ENCODE peak calls at places on chromosome 9, in eight cellular contexts. F is fibroblast of pulmonary artery, K is lower lobe of right lung, Y is upper lobe of right lung, M is astrocyte, V is gastrocnemius medialis, U is CD14-positive monocyte, O is endothelial cell. P is an unnamed sample.

GRCh38 chr9:87667164-87667738 is 58.7 kb upstream of the CTSL start:
- DNase-seq in O (no peak), Y (no peak), V (no peak), K (no peak), M (no peak), F (peak), U (no peak), P (no peak)

GRCh38 chr9:88303785-88304495 is 84.3 kb upstream of the SPIN1 start:
- DNase-seq in K (no peak), V (no peak), U (no peak), F (no peak), Y (no peak), M (peak), O (no peak), P (no peak)

GRCh38 chr9:114315723-114316363 is 7.1 kb upstream of the ORM1 start:
- DNase-seq in U (no peak), Y (peak), K (peak), O (no peak), F (no peak), V (no peak), M (no peak), P (no peak)

GRCh38 chr9:18233776-18234445 is 240.0 kb upstream of the ADAMTSL1 start:
- DNase-seq in M (no peak), O (no peak), Y (no peak), K (no peak), F (no peak), U (no peak), V (no peak), P (no peak)

GRCh38 chr9:136899196-136899595 is 12.9 kb downstream of the TRAF2 start:
- DNase-seq in V (no peak), U (no peak), O (no peak), K (no peak), Y (no peak), F (no peak), M (no peak), P (no peak)

GRCh38 chr9:96219615-96220257 is 82.2 kb downstream of the HSD17B3 start:
- DNase-seq in K (peak), Y (peak), U (no peak), V (no peak), F (peak), O (peak), M (no peak), P (peak)

GRCh38 chr9:26723486-26723885 is 169.1 kb downstream of the CAAP1 start:
- DNase-seq in V (no peak), U (no peak), O (peak), M (no peak), Y (no peak), K (no peak), F (peak), P (no peak)

GRCh38 chr9:684055-684949 is 157.2 kb upstream of the DMRT1 start:
- DNase-seq in V (peak), M (peak), K (no peak), O (no peak), U (no peak), F (peak), Y (no peak), P (no peak)

GRCh38 chr9:130483281-130483949 is 38.7 kb downstream of the ASS1 start:
- DNase-seq in V (no peak), K (no peak), F (no peak), M (no peak), U (no peak), O (no peak), Y (no peak), P (no peak)

GRCh38 chr9:109574061-109574882 is 76.2 kb upstream of the PTPN3 start:
- DNase-seq in F (peak), U (no peak), V (peak), Y (no peak), M (peak), K (no peak), O (peak), P (peak)

GRCh38 chr9:99947395-99947794 is 40.9 kb downstream of the STX17 start:
- DNase-seq in M (no peak), F (peak), U (no peak), Y (no peak), V (no peak), K (no peak), O (no peak), P (no peak)
- TF ChIP-seq CTCF in M (peak), F (peak), U (no peak), Y (no peak), V (no peak), K (no peak), O (peak), P (no peak)

GRCh38 chr9:116059466-116059865 is 94.1 kb upstream of the PAPPA start:
- DNase-seq in U (no peak), O (no peak), M (no peak), F (peak), Y (no peak), K (no peak), V (no peak), P (no peak)

GRCh38 chr9:116058421-116058820 is 95.2 kb upstream of the PAPPA start:
- DNase-seq in Y (no peak), K (no peak), V (no peak), F (peak), O (no peak), M (no peak), U (no peak), P (no peak)

GRCh38 chr9:116062206-116062550 is 91.4 kb upstream of the PAPPA start:
- DNase-seq in M (no peak), O (no peak), Y (no peak), K (no peak), V (no peak), U (no peak), F (no peak), P (no peak)

GRCh38 chr9:116060631-116061030 is 93.0 kb upstream of the PAPPA start:
- DNase-seq in U (no peak), K (no peak), V (no peak), O (no peak), Y (no peak), F (no peak), M (no peak), P (no peak)

GRCh38 chr9:116061546-116062205 is 91.9 kb upstream of the PAPPA start:
- DNase-seq in O (no peak), U (no peak), K (no peak), M (no peak), F (no peak), Y (no peak), V (no peak), P (no peak)
- TF ChIP-seq CTCF in O (no peak), U (no peak), K (no peak), M (no peak), F (no peak), Y (no peak), V (no peak), P (no peak)

GRCh38 chr9:36487482-36488321 is 85.0 kb upstream of the MELK start:
- DNase-seq in M (peak), Y (peak), F (peak), O (peak), K (peak), V (peak), U (peak), P (peak)
- TF ChIP-seq CTCF in M (no peak), Y (no peak), F (no peak), O (no peak), K (no peak), V (no peak), U (no peak), P (peak)

DNA sequence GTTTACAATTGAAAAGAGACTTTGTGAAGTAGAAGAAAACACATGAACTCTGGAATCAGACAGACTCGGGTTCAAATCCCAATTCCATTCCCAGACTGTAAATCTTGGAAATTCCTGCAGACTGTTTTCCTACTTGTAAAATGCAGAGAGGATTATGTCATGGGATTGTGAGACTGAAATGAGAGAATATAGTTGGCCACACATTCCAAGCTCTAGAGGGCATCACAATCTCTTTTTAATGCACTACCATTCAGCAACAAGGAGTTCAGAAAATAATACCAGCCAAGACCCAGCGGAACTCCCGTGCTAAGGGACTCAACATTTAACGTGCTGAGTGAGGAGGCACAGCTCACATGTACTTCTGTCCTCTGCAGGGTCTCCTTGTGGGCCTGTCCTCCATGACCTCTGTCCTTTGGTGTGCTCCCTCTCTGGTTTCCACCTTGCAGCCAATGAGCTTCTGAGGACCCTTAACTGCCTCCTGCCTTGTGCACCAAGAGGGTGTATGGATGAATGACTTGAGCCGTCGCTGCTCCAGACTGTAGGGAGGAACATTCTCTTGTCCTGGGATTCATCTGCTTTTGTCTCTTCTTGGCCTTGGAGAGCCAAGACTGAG is 263.5 kb downstream of the NTRK2 start:
- DNase-seq in U (no peak), V (no peak), O (no peak), M (no peak), Y (no peak), K (no peak), F (no peak), P (no peak)
- TF ChIP-seq CTCF in U (no peak), V (no peak), O (peak), M (peak), Y (no peak), K (no peak), F (peak), P (no peak)

GRCh38 chr9:94563548-94563947 is 8.7 kb downstream of the PCAT7 start:
- DNase-seq in K (no peak), V (no peak), U (no peak), F (no peak), O (no peak), M (no peak), Y (no peak), P (no peak)
- TF ChIP-seq CTCF in K (no peak), V (no peak), U (peak), F (no peak), O (no peak), M (no peak), Y (no peak), P (no peak)

GRCh38 chr9:6495484-6495883 is 82.5 kb downstream of the UHRF2 start:
- DNase-seq in K (no peak), O (no peak), Y (no peak), M (no peak), F (no peak), V (no peak), U (no peak), P (no peak)
- TF ChIP-seq CTCF in K (no peak), O (no peak), Y (no peak), M (no peak), F (no peak), V (no peak), U (no peak), P (no peak)

GRCh38 chr9:78017294-78017693 is 14.3 kb downstream of the GNAQ start:
- DNase-seq in U (no peak), F (no peak), K (no peak), V (no peak), O (no peak), M (no peak), Y (no peak), P (no peak)

GRCh38 chr9:78023003-78023741 is 8.4 kb downstream of the GNAQ start:
- DNase-seq in V (no peak), Y (no peak), O (no peak), K (no peak), U (peak), M (peak), F (peak), P (no peak)

GRCh38 chr9:78025186-78025585 is 6.4 kb downstream of the GNAQ start:
- DNase-seq in K (no peak), F (no peak), Y (no peak), O (no peak), M (no peak), V (no peak), U (no peak), P (no peak)

GRCh38 chr9:78026416-78026815 is 5.2 kb downstream of the GNAQ start:
- DNase-seq in O (no peak), M (no peak), K (no peak), F (no peak), V (no peak), Y (no peak), U (no peak), P (no peak)

GRCh38 chr9:78021692-78022091 is 9.9 kb downstream of the GNAQ start:
- DNase-seq in M (no peak), Y (peak), K (peak), V (no peak), U (no peak), O (peak), F (no peak), P (peak)
- TF ChIP-seq CTCF in M (peak), Y (peak), K (peak), V (no peak), U (no peak), O (no peak), F (peak), P (peak)

GRCh38 chr9:15304620-15305019 is 2.4 kb downstream of the TTC39B start:
- DNase-seq in M (no peak), U (peak), O (no peak), F (no peak), Y (no peak), V (no peak), K (no peak), P (no peak)

GRCh38 chr9:15308511-15308910 is 1.5 kb upstream of the TTC39B start:
- DNase-seq in V (no peak), F (peak), Y (no peak), U (no peak), M (peak), O (no peak), K (no peak), P (no peak)

GRCh38 chr9:15307523-15307841 is 466 bp upstream of the TTC39B start:
- DNase-seq in U (no peak), O (no peak), K (no peak), F (no peak), Y (no peak), V (no peak), M (no peak), P (no peak)

GRCh38 chr9:15306068-15306756 is 804 bp downstream of the TTC39B start:
- DNase-seq in Y (peak), F (peak), K (peak), M (peak), V (peak), O (peak), U (peak), P (peak)

GRCh38 chr9:15306757-15307522 is at the start of gene TTC39B:
- DNase-seq in U (peak), O (peak), V (peak), F (peak), Y (peak), M (peak), K (peak), P (peak)
- TF ChIP-seq CTCF in U (no peak), O (no peak), V (no peak), F (no peak), Y (no peak), M (no peak), K (no peak), P (peak)

P was measured in heart right ventricle.